ENCODE peak calls at places on chromosome 17, in four cellular contexts. One of them, this sample, is unnamed.

GRCh38 chr17:12789976-12790805 is 893 bp downstream of the ARHGAP44 start:
- DNase-seq in GM12891: no peak
- DNase-seq in K562: peak; percentile 9
- DNase-seq in HepG2: no peak
- DNase-seq in this sample: no peak

GRCh38 chr17:44829558-44830358 is at the start of gene GJC1:
- DNase-seq in GM12891: peak; percentile 50
- DNase-seq in K562: peak; percentile 66
- DNase-seq in HepG2: no peak
- DNase-seq in this sample: no peak

GRCh38 chr17:74545456-74546230 is at the start of gene CD300C:
- DNase-seq in GM12891: no peak
- DNase-seq in K562: no peak
- DNase-seq in HepG2: no peak
- DNase-seq in this sample: no peak

GRCh38 chr17:7380855-7381683 is at the start of gene TNK1:
- DNase-seq in GM12891: no peak
- DNase-seq in K562: peak; percentile 82
- DNase-seq in HepG2: peak; percentile 24
- DNase-seq in this sample: no peak

GRCh38 chr17:36004604-36005003 is 3.3 kb upstream of the CCL15 start:
- DNase-seq in GM12891: no peak
- DNase-seq in K562: no peak
- DNase-seq in HepG2: no peak
- DNase-seq in this sample: no peak

GRCh38 chr17:13538841-13539411 is 62.8 kb downstream of the HS3ST3A1 start:
- DNase-seq in GM12891: no peak
- DNase-seq in K562: peak; percentile 30
- DNase-seq in HepG2: no peak
- DNase-seq in this sample: no peak

GRCh38 chr17:81471804-81472456 is 40.7 kb downstream of the ACTG1 start:
- DNase-seq in GM12891: no peak
- DNase-seq in K562: peak; percentile 98
- DNase-seq in HepG2: peak; percentile 42
- DNase-seq in this sample: peak; percentile 57

GRCh38 chr17:70013911-70014310 is 61.1 kb upstream of the KCNJ16 start:
- DNase-seq in GM12891: no peak
- DNase-seq in K562: no peak
- DNase-seq in HepG2: no peak
- DNase-seq in this sample: no peak

GRCh38 chr17:4980644-4981216 is 6.7 kb downstream of the CAMTA2 start:
- DNase-seq in GM12891: peak; percentile 43
- DNase-seq in K562: peak; percentile 66
- DNase-seq in HepG2: peak; percentile 54
- DNase-seq in this sample: peak; percentile 57

GRCh38 chr17:50605434-50605833 is 29.2 kb upstream of the ABCC3 start:
- DNase-seq in GM12891: no peak
- DNase-seq in K562: no peak
- DNase-seq in HepG2: no peak
- DNase-seq in this sample: no peak

GRCh38 chr17:68302066-68302564 is 10.8 kb downstream of the ARSG start:
- DNase-seq in GM12891: no peak
- DNase-seq in K562: no peak
- DNase-seq in HepG2: no peak
- DNase-seq in this sample: no peak

GRCh38 chr17:38867179-38867994 is 2.5 kb upstream of the LASP1 start:
- DNase-seq in GM12891: no peak
- DNase-seq in K562: peak; percentile 51
- DNase-seq in HepG2: peak; percentile 77
- DNase-seq in this sample: no peak

GRCh38 chr17:15914400-15915165 is 30.3 kb upstream of the ADORA2B start:
- DNase-seq in GM12891: no peak
- DNase-seq in K562: no peak
- DNase-seq in HepG2: no peak
- DNase-seq in this sample: no peak

GRCh38 chr17:11853321-11854151 is 143.7 kb downstream of the ZNF18 start:
- DNase-seq in GM12891: no peak
- DNase-seq in K562: no peak
- DNase-seq in HepG2: no peak
- DNase-seq in this sample: no peak

GRCh38 chr17:1787301-1787902 is 25.5 kb downstream of the SERPINF1 start:
- DNase-seq in GM12891: no peak
- DNase-seq in K562: no peak
- DNase-seq in HepG2: peak; percentile 29
- DNase-seq in this sample: no peak

GRCh38 chr17:36849871-36850348 is 87.4 kb upstream of the LHX1 start:
- DNase-seq in GM12891: no peak
- DNase-seq in K562: peak; percentile 48
- DNase-seq in HepG2: no peak
- DNase-seq in this sample: no peak

GRCh38 chr17:13078591-13078990 is 60.8 kb upstream of the ELAC2 start:
- DNase-seq in GM12891: no peak
- DNase-seq in K562: no peak
- DNase-seq in HepG2: no peak
- DNase-seq in this sample: no peak

GRCh38 chr17:72719582-72720493 is 372.6 kb downstream of the SLC39A11 start:
- DNase-seq in GM12891: no peak
- DNase-seq in K562: no peak
- DNase-seq in HepG2: no peak
- DNase-seq in this sample: no peak

GRCh38 chr17:80790021-80790765 is 201.4 kb upstream of the CHMP6 start:
- DNase-seq in GM12891: peak; percentile 56
- DNase-seq in K562: no peak
- DNase-seq in HepG2: no peak
- DNase-seq in this sample: no peak

DNA sequence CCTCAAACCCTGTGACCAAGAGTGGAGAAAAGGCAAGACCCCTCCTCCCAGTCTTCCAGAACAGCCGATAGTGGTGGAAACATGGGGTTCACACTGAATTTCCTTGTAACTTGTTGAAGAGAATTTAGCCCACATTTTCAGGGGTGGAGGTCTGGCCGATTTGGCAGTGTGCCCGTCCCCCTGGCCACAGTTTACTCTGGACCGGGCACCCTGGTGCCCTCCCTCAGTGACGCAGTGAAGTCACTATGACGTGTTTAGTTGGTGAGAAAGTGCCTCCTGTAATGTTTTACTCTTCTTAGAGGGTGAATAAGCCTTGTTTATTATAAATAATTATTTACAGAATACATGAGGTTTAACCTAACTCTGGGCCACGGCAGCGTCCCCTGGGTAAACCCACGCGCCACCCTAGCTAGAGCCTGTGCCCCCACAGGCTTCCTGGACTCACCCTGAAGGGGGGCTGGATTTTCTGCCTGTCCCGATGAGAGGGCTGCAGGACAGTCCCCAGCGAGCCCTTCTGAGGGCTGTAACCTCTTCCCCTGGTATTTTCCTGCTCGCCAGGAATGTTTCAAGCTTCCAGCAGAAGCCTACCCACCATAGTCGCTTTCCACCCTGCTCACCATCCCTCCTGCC is 316.9 kb downstream of the SEC14L1 start:
- DNase-seq in GM12891: no peak
- DNase-seq in K562: no peak
- DNase-seq in HepG2: no peak
- DNase-seq in this sample: no peak
- TF ChIP-seq TAF1 in GM12891: no peak
- TF ChIP-seq TAF1 in K562: no peak
- TF ChIP-seq TAF1 in HepG2: no peak
- TF ChIP-seq TAF1 in this sample: no peak

GRCh38 chr17:82604532-82604931 is 43.7 kb downstream of the WDR45B start:
- DNase-seq in GM12891: no peak
- DNase-seq in K562: no peak
- DNase-seq in HepG2: no peak
- DNase-seq in this sample: no peak

GRCh38 chr17:82602487-82602886 is 45.8 kb downstream of the WDR45B start:
- DNase-seq in GM12891: no peak
- DNase-seq in K562: no peak
- DNase-seq in HepG2: no peak
- DNase-seq in this sample: no peak

GRCh38 chr17:82605939-82606600 is 42.2 kb downstream of the WDR45B start:
- DNase-seq in GM12891: no peak
- DNase-seq in K562: no peak
- DNase-seq in HepG2: no peak
- DNase-seq in this sample: no peak

GRCh38 chr17:82602986-82603385 is 45.3 kb downstream of the WDR45B start:
- DNase-seq in GM12891: no peak
- DNase-seq in K562: no peak
- DNase-seq in HepG2: no peak
- DNase-seq in this sample: no peak

DNA sequence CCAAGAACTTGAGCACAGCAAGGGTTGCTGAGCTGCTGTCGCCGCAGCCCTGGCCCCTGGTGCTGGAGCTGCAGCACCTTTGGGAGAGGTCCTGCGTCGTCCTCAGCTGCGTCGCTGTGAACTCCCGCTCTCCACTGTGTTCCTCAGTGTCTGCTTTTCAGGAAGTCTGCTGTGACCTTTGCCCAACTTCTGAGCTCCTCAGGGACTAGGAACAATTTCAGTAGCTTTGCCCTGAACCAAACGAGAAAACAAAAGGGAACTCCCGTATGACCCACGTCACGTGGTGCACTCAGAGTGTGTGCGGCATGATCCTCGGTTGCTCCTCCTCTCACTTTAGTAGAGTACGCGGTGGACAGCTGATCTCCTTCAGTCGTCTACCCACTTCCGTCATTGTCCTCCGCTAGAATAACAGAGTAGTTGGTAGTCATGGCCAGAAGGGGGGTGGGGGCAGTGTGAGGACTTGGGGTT is 44.2 kb downstream of the WDR45B start:
- DNase-seq in GM12891: no peak
- DNase-seq in K562: no peak
- DNase-seq in HepG2: no peak
- DNase-seq in this sample: no peak
- TF ChIP-seq POLR2AphosphoS5 in GM12891: no peak
- TF ChIP-seq POLR2AphosphoS5 in K562: no peak
- TF ChIP-seq POLR2AphosphoS5 in HepG2: no peak
- TF ChIP-seq POLR2AphosphoS5 in this sample: no peak

GRCh38 chr17:29292071-29292991 is 1.6 kb downstream of the NUFIP2 start:
- DNase-seq in GM12891: peak; percentile 22
- DNase-seq in K562: peak; percentile 84
- DNase-seq in HepG2: no peak
- DNase-seq in this sample: peak; percentile 34
- TF ChIP-seq POLR2A in GM12891: no peak
- TF ChIP-seq POLR2A in K562: no peak
- TF ChIP-seq POLR2A in HepG2: no peak
- TF ChIP-seq POLR2A in this sample: no peak

GRCh38 chr17:66939461-66940114 is 24.9 kb upstream of the CACNG4 start:
- DNase-seq in GM12891: no peak
- DNase-seq in K562: no peak
- DNase-seq in HepG2: no peak
- DNase-seq in this sample: no peak

GRCh38 chr17:66942453-66943264 is 21.8 kb upstream of the CACNG4 start:
- DNase-seq in GM12891: no peak
- DNase-seq in K562: no peak
- DNase-seq in HepG2: no peak
- DNase-seq in this sample: no peak

GRCh38 chr17:66941249-66941648 is 23.3 kb upstream of the CACNG4 start:
- DNase-seq in GM12891: no peak
- DNase-seq in K562: no peak
- DNase-seq in HepG2: no peak
- DNase-seq in this sample: no peak

GRCh38 chr17:66943484-66943883 is 21.0 kb upstream of the CACNG4 start:
- DNase-seq in GM12891: no peak
- DNase-seq in K562: no peak
- DNase-seq in HepG2: no peak
- DNase-seq in this sample: no peak

GRCh38 chr17:66941773-66942452 is 22.6 kb upstream of the CACNG4 start:
- DNase-seq in GM12891: no peak
- DNase-seq in K562: no peak
- DNase-seq in HepG2: no peak
- DNase-seq in this sample: no peak
- TF ChIP-seq TAF1 in GM12891: no peak
- TF ChIP-seq TAF1 in K562: no peak
- TF ChIP-seq TAF1 in HepG2: no peak
- TF ChIP-seq TAF1 in this sample: no peak

DNA sequence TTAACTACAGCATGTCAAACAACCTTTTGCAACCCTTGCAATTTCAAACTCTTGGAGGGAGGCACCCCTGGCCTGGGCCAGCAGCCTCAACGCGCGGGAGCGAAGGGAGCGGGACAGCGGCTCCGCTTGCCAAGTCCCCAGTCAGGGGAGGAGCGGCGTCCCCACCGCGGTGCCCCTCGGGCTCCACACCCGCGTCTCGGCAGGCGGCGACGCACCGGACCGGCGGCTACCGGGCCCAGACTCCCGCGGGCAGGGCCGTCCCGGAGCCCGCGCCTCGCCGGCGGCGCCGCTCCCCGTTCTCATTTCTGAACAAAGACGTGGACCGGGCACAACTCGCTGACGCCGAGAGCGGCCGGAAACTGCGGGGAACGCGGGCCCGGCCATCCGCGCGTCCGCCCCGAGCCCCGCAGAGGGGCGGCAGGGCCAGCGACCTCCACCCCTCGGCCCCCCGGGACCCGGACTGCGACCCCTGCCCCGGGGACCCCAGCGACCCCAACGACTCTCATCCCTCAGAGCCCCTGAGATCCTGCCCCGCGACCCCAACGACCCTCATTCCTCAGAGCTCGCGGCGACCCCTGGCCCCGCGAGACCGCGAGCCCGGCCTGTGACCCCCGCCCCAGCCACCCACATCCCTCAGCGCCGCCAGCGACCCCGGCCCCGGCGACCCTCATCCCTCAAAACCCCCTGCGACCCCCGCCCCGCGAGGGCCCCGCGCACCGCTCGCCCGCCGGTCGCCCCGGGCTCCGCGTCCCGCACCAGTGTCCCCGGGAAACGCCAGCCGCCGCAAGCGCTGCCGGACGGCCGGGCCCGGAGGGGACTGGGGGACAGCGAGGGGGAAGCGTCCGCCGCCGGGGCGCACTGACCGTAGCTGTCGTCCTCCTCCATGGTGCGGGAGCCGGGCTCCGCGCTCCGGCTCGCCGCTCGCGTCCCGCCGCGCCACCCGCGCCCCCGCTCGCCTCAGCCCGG is at the start of gene CYTH1:
- DNase-seq in GM12891: no peak
- DNase-seq in K562: peak; percentile 31
- DNase-seq in HepG2: no peak
- DNase-seq in this sample: no peak
- TF ChIP-seq POLR2AphosphoS5 in GM12891: peak; percentile 43
- TF ChIP-seq POLR2AphosphoS5 in K562: no peak
- TF ChIP-seq POLR2AphosphoS5 in HepG2: no peak
- TF ChIP-seq POLR2AphosphoS5 in this sample: no peak

GRCh38 chr17:42458497-42459255 is at the start of gene ATP6V0A1:
- DNase-seq in GM12891: peak; percentile 77
- DNase-seq in K562: peak; percentile 97
- DNase-seq in HepG2: peak; percentile 84
- DNase-seq in this sample: peak; percentile 79
- TF ChIP-seq POLR2A in GM12891: peak; percentile 70
- TF ChIP-seq POLR2A in K562: peak; percentile 77
- TF ChIP-seq POLR2A in HepG2: peak; percentile 92
- TF ChIP-seq POLR2A in this sample: peak; percentile 55

DNA sequence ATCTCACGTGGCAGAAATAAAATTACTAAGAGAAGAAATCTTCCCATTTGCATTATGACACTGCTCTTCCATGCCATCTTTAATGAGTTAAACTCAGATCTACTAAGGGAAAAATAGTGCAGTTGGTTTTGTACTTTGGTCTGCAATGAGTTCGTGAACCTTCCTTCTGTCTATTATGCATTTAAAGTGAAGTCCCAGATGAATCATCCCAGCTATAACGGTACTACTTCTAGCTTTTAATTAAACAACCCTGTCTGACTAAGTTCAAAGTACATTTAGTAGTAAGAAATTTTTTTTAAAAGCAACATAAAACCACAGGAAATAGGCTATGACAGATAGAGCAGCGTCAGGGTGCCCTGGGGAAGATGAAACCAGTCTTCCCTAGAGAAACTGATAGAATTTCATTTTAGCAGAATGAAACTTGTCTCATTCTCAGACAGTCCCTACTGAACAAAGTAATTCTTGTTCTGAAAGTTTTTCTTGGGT is 1.8 kb downstream of the TMIGD1 start:
- DNase-seq in GM12891: no peak
- DNase-seq in K562: no peak
- DNase-seq in HepG2: peak; percentile 88
- DNase-seq in this sample: no peak
- TF ChIP-seq TAF1 in GM12891: no peak
- TF ChIP-seq TAF1 in K562: no peak
- TF ChIP-seq TAF1 in HepG2: no peak
- TF ChIP-seq TAF1 in this sample: no peak

This sample was measured in GM12892.